ENCODE peak calls at places on chromosome 17, in six cellular contexts. O, K, C, V, X and F are unnamed samples. For H3K4me1, the result is how much of the 10 kb centered on the place peaks cover.

GRCh38 chr17:40350410-40351184 is 13.9 kb downstream of the GJD3 start:
- DNase-seq in V (no peak), O (no peak), X (no peak), C (no peak), K (no peak), F (no peak)

GRCh38 chr17:81153340-81153803 is 11.9 kb upstream of the PVALEF start:
- DNase-seq in C (no peak), O (peak), K (peak), V (peak), X (peak), F (no peak)

GRCh38 chr17:20133552-20133951 is 124.4 kb downstream of the SPECC1 start:
- DNase-seq in K (no peak), V (no peak), O (no peak), X (no peak), C (no peak), F (no peak)

GRCh38 chr17:34443832-34444469 is 80.9 kb upstream of the CCL1 start:
- DNase-seq in C (no peak), O (peak), K (no peak), X (no peak), V (no peak), F (no peak)

GRCh38 chr17:28071891-28072606 is 29.6 kb downstream of the NLK start:
- DNase-seq in X (no peak), V (peak), C (no peak), O (no peak), K (no peak), F (no peak)

GRCh38 chr17:38869647-38870258 is at the start of gene LASP1:
- DNase-seq in O (peak), X (peak), C (peak), V (peak), K (peak), F (no peak)

GRCh38 chr17:64007838-64008282 is 9.7 kb downstream of the PRR29 start:
- DNase-seq in X (no peak), O (peak), V (no peak), C (peak), K (peak), F (no peak)

GRCh38 chr17:2695243-2695960 is 16.2 kb downstream of the CLUH start:
- DNase-seq in X (no peak), K (peak), C (no peak), O (no peak), V (no peak), F (no peak)

GRCh38 chr17:67605259-67605912 is 112.3 kb upstream of the NOL11 start:
- DNase-seq in O (no peak), V (peak), X (no peak), C (no peak), K (peak), F (no peak)

GRCh38 chr17:70478883-70479282 is 309.6 kb downstream of the KCNJ2 start:
- DNase-seq in O (no peak), X (no peak), K (no peak), V (peak), C (no peak), F (no peak)

GRCh38 chr17:1315891-1316403 is 36.5 kb downstream of the TRARG1 start:
- DNase-seq in C (no peak), K (no peak), V (no peak), X (no peak), O (no peak), F (no peak)

GRCh38 chr17:8711291-8711690 is 33.3 kb downstream of the CCDC42 start:
- DNase-seq in C (no peak), K (no peak), X (no peak), O (no peak), V (no peak), F (no peak)

GRCh38 chr17:80811181-80812105 is 180.2 kb upstream of the CHMP6 start:
- DNase-seq in X (no peak), C (no peak), O (no peak), V (no peak), K (peak), F (no peak)

GRCh38 chr17:27473748-27474609 is 17.7 kb downstream of the KSR1 start:
- DNase-seq in X (no peak), V (no peak), K (no peak), O (peak), C (peak), F (no peak)

GRCh38 chr17:49061524-49061943 is 64.3 kb downstream of the IGF2BP1 start:
- DNase-seq in K (no peak), V (no peak), X (peak), O (no peak), C (no peak), F (no peak)

GRCh38 chr17:33469911-33470310 is 176.8 kb upstream of the ASIC2 start:
- DNase-seq in X (peak), C (no peak), V (peak), K (peak), O (no peak), F (no peak)

GRCh38 chr17:13590441-13590840 is 11.3 kb downstream of the HS3ST3A1 start:
- DNase-seq in O (no peak), K (no peak), X (peak), V (no peak), C (no peak), F (no peak)

GRCh38 chr17:17636456-17636855 is 44.8 kb upstream of the RAI1 start:
- DNase-seq in K (peak), X (no peak), V (peak), C (no peak), O (no peak), F (no peak)

GRCh38 chr17:3596804-3597464 is 12.3 kb downstream of the TRPV1 start:
- DNase-seq in X (no peak), O (no peak), C (no peak), K (no peak), V (no peak), F (no peak)

GRCh38 chr17:10735821-10736220 is 6.0 kb upstream of the TMEM220 start:
- DNase-seq in X (no peak), K (no peak), O (no peak), C (no peak), V (no peak), F (no peak)

GRCh38 chr17:17387461-17388362 is 84.5 kb downstream of the NT5M start:
- DNase-seq in K (peak), C (no peak), V (no peak), O (peak), X (peak), F (peak)

GRCh38 chr17:66355510-66355909 is 53.1 kb downstream of the PRKCA start:
- DNase-seq in K (no peak), O (no peak), C (peak), V (no peak), X (peak), F (no peak)

GRCh38 chr17:66354472-66354871 is 52.1 kb downstream of the PRKCA start:
- DNase-seq in V (no peak), C (no peak), O (no peak), X (no peak), K (no peak), F (no peak)

GRCh38 chr17:66351701-66352100 is 49.3 kb downstream of the PRKCA start:
- DNase-seq in O (no peak), C (no peak), V (no peak), X (no peak), K (no peak), F (no peak)

GRCh38 chr17:66354981-66355380 is 52.6 kb downstream of the PRKCA start:
- DNase-seq in K (no peak), X (peak), C (no peak), O (no peak), V (peak), F (no peak)

GRCh38 chr17:66353937-66354401 is 51.6 kb downstream of the PRKCA start:
- DNase-seq in V (peak), C (peak), K (no peak), X (peak), O (no peak), F (no peak)
- H3K9ac ChIP-seq in V (no peak), C (no peak), K (no peak), X (no peak), O (no peak), F (no peak)

DNA sequence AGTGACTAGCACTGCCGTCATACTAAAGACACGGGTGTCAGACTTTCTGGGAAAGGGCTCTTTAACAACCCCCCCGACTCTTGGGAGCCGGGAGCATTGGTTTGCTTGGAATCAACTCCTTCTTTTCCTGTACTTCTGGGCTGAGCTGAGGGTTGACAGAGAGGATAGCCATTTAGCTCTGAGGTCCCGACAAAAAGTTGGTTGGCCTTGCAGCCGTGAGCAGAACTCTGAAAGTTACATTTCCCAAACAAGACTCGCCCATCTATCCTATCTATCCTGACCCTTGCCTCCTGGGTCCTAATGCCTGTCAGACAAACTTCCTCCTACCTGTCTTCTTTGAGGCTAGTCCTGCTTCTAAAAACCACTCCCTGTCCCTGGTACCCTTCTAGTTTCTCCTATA is 460.8 kb upstream of the TOM1L1 start:
- DNase-seq in K (no peak), O (no peak), V (no peak), X (no peak), C (no peak), F (no peak)
- H3K4me3 ChIP-seq in K (no peak), O (no peak), V (no peak), X (no peak), C (no peak), F (no peak)

GRCh38 chr17:75753193-75753513 is 11.8 kb downstream of the GALK1 start:
- DNase-seq in C (no peak), X (no peak), O (no peak), V (no peak), K (no peak), F (no peak)
- H3K4me1 ChIP-seq in C (under half), X (under half), O (half or more), V (under half), K (under half), F (under half)

GRCh38 chr17:73208139-73208827 is 15.4 kb downstream of the COG1 start:
- DNase-seq in K (no peak), O (no peak), C (no peak), X (peak), V (no peak), F (no peak)

GRCh38 chr17:73209436-73209835 is 16.6 kb downstream of the COG1 start:
- DNase-seq in V (no peak), K (no peak), C (no peak), X (no peak), O (no peak), F (no peak)

GRCh38 chr17:73203135-73203787 is 10.4 kb downstream of the COG1 start:
- DNase-seq in V (no peak), C (peak), O (no peak), K (no peak), X (no peak), F (no peak)

GRCh38 chr17:73203788-73204479 is 11.1 kb downstream of the COG1 start:
- DNase-seq in C (peak), V (no peak), O (no peak), K (no peak), X (no peak), F (no peak)

DNA sequence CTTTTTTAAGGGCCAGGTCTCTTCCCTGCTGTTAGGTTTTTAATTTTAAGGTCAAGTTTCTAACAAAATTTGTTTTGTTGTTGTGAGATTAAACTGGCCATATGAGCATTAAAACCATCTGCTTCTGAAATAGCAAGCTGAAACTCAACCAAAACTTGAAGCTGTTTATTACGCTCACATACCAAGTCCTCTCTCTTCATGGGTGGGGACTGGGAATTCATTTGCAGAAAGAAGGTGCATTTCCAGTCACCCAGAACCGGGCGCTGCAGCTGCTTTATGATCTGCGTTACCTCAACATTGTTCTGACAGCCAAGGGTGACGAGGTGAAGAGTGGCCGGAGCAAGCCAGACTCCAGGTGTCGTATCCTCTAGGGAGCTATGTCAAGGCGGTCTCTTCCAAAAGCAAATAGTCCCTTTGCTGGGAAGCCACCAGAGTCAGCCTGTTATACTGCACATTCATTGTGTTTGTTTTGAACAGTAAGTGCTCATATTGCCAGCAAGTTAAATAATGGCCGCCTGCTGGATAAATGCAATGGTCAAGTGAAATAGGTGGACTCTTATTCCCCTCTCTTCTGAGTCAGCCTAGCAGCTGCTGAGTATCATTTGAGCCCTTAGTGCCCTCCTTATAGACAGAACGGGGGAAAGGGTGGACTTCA is 12.6 kb downstream of the COG1 start:
- DNase-seq in C (no peak), V (no peak), X (no peak), K (no peak), O (no peak), F (no peak)
- H3K9ac ChIP-seq in C (no peak), V (no peak), X (no peak), K (no peak), O (no peak), F (no peak)

GRCh38 chr17:78375401-78376079 is 2.9 kb upstream of the PGS1 start:
- DNase-seq in O (no peak), K (no peak), C (peak), V (peak), X (peak), F (no peak)

GRCh38 chr17:78374189-78374588 is 4.3 kb upstream of the PGS1 start:
- DNase-seq in O (no peak), X (no peak), C (no peak), K (no peak), V (no peak), F (no peak)

GRCh38 chr17:78372811-78373210 is 5.6 kb upstream of the PGS1 start:
- DNase-seq in C (no peak), O (no peak), K (no peak), X (no peak), V (no peak), F (no peak)

GRCh38 chr17:78376161-78376560 is 2.3 kb upstream of the PGS1 start:
- DNase-seq in C (no peak), X (no peak), V (no peak), O (no peak), K (no peak), F (no peak)

GRCh38 chr17:78374631-78375274 is 3.7 kb upstream of the PGS1 start:
- DNase-seq in K (no peak), C (peak), O (no peak), X (peak), V (peak), F (no peak)
- H3K4me3 ChIP-seq in K (no peak), C (no peak), O (no peak), X (peak), V (no peak), F (no peak)

GRCh38 chr17:32289454-32289853 is 23.8 kb downstream of the RHBDL3 start:
- DNase-seq in X (no peak), K (no peak), O (no peak), V (no peak), C (no peak), F (no peak)
- H3K4me1 ChIP-seq in X (under half), K (under half), O (under half), V (under half), C (under half), F (under half)

GRCh38 chr17:31581491-31581890 is 190.0 kb downstream of the RAB11FIP4 start:
- DNase-seq in C (peak), O (no peak), K (peak), V (peak), X (peak), F (no peak)
- H3K9ac ChIP-seq in C (peak), O (no peak), K (no peak), V (peak), X (peak), F (no peak)